ENCODE peak calls at places on chromosomes 2 and 18, in four cellular contexts. V is left colon, I is substantia nigra, H is anterior cingulate cortex. F is an unnamed sample.

GRCh38 chr2:228767196-228767595 is 503.9 kb downstream of the PID1 start:
- DNase-seq in I (no peak), H (no peak), V (no peak), F (no peak)

GRCh38 chr2:38610851-38611801 is 8.4 kb upstream of the HNRNPLL start:
- DNase-seq in V (no peak), H (no peak), I (no peak), F (no peak)

GRCh38 chr2:9681427-9681817 is 50.6 kb upstream of the YWHAQ start:
- DNase-seq in I (no peak), V (no peak), H (no peak), F (no peak)

GRCh38 chr18:12093520-12094257 is at the start of gene ANKRD62:
- DNase-seq in H (no peak), V (no peak), I (no peak), F (no peak)

GRCh38 chr2:204972606-204973336 is 427.5 kb downstream of the PARD3B start:
- DNase-seq in I (no peak), V (no peak), H (no peak), F (no peak)

GRCh38 chr2:231745303-231746038 is 35.6 kb downstream of the PDE6D start:
- DNase-seq in V (no peak), I (no peak), H (no peak), F (no peak)

GRCh38 chr2:234453216-234453615 is 43.7 kb downstream of the ARL4C start:
- DNase-seq in H (no peak), I (no peak), V (no peak), F (no peak)

GRCh38 chr2:148201075-148202004 is 180.4 kb downstream of the MBD5 start:
- DNase-seq in V (peak), I (no peak), H (no peak), F (no peak)

GRCh38 chr2:33166287-33166881 is 219.6 kb downstream of the LTBP1 start:
- DNase-seq in H (no peak), I (no peak), V (no peak), F (no peak)

GRCh38 chr2:117945296-117945695 is 68.6 kb downstream of the CCDC93 start:
- DNase-seq in I (no peak), H (no peak), V (no peak), F (no peak)

GRCh38 chr18:32735781-32736180 is 37.0 kb downstream of the KLHL14 start:
- DNase-seq in H (peak), V (no peak), I (no peak), F (peak)

GRCh38 chr2:125330133-125330532 is 1305.0 kb downstream of the CNTNAP5 start:
- DNase-seq in V (no peak), H (no peak), I (no peak), F (no peak)

GRCh38 chr2:234989183-234989701 is 37.4 kb downstream of the SH3BP4 start:
- DNase-seq in H (peak), V (peak), I (peak), F (no peak)

GRCh38 chr2:233852056-233852455 is 2.3 kb downstream of the HJURP start:
- DNase-seq in H (no peak), I (no peak), V (no peak), F (no peak)

GRCh38 chr2:188512456-188512855 is 220.8 kb downstream of the GULP1 start:
- DNase-seq in V (no peak), I (no peak), H (no peak), F (peak)

GRCh38 chr2:64698668-64699444 is 45.1 kb upstream of the SERTAD2 start:
- DNase-seq in I (no peak), V (no peak), H (no peak), F (no peak)

GRCh38 chr2:228688007-228688645 is 506.6 kb upstream of the SPHKAP start:
- DNase-seq in H (no peak), I (no peak), V (no peak), F (no peak)

GRCh38 chr2:128643221-128644065 is 324.8 kb upstream of the HS6ST1 start:
- DNase-seq in I (no peak), V (peak), H (no peak), F (no peak)

GRCh38 chr2:25838152-25838756 is 40.0 kb downstream of the ASXL2 start:
- DNase-seq in V (no peak), H (no peak), I (no peak), F (no peak)